ENCODE peak calls at places on chromosome 20, in four cellular contexts. One of them, this sample, is unnamed.

GRCh38 chr20:62063981-62064787 is 1.5 kb downstream of the TAF4 start:
- DNase-seq in neuronal stem cell: peak
- DNase-seq in mesenchymal stem cell: peak
- DNase-seq in adipocyte: no peak
- DNase-seq in this sample: no peak

GRCh38 chr20:56995635-56996075 is 270.8 kb downstream of the BMP7 start:
- DNase-seq in neuronal stem cell: peak
- DNase-seq in mesenchymal stem cell: no peak
- DNase-seq in adipocyte: peak
- DNase-seq in this sample: no peak

GRCh38 chr20:43331911-43332310 is 125.8 kb upstream of the SRSF6 start:
- DNase-seq in neuronal stem cell: no peak
- DNase-seq in mesenchymal stem cell: no peak
- DNase-seq in adipocyte: no peak
- DNase-seq in this sample: no peak

GRCh38 chr20:56630506-56631317 is 1.6 kb downstream of the TFAP2C start:
- DNase-seq in neuronal stem cell: no peak
- DNase-seq in mesenchymal stem cell: no peak
- DNase-seq in adipocyte: peak
- DNase-seq in this sample: no peak

GRCh38 chr20:53202781-53203180 is 230.6 kb downstream of the TSHZ2 start:
- DNase-seq in neuronal stem cell: no peak
- DNase-seq in mesenchymal stem cell: no peak
- DNase-seq in adipocyte: no peak
- DNase-seq in this sample: no peak

GRCh38 chr20:45933231-45934045 is 1.0 kb upstream of the PCIF1 start:
- DNase-seq in neuronal stem cell: peak
- DNase-seq in mesenchymal stem cell: peak
- DNase-seq in adipocyte: peak
- DNase-seq in this sample: peak

GRCh38 chr20:25014816-25015215 is 22.3 kb upstream of the APMAP start:
- DNase-seq in neuronal stem cell: no peak
- DNase-seq in mesenchymal stem cell: no peak
- DNase-seq in adipocyte: no peak
- DNase-seq in this sample: no peak

GRCh38 chr20:62186887-62187866 is 4.3 kb downstream of the MTG2 start:
- DNase-seq in neuronal stem cell: no peak
- DNase-seq in mesenchymal stem cell: peak
- DNase-seq in adipocyte: peak
- DNase-seq in this sample: peak

GRCh38 chr20:9490171-9490570 is 24.2 kb upstream of the LAMP5 start:
- DNase-seq in neuronal stem cell: no peak
- DNase-seq in mesenchymal stem cell: no peak
- DNase-seq in adipocyte: no peak
- DNase-seq in this sample: no peak

GRCh38 chr20:53872561-53873248 is 197.7 kb downstream of the BCAS1 start:
- DNase-seq in neuronal stem cell: no peak
- DNase-seq in mesenchymal stem cell: no peak
- DNase-seq in adipocyte: peak
- DNase-seq in this sample: no peak

GRCh38 chr20:46875059-46875458 is 19.6 kb upstream of the EYA2 start:
- DNase-seq in neuronal stem cell: no peak
- DNase-seq in mesenchymal stem cell: no peak
- DNase-seq in adipocyte: no peak
- DNase-seq in this sample: no peak

GRCh38 chr20:25247666-25248500 is at the start of gene PYGB:
- DNase-seq in neuronal stem cell: peak
- DNase-seq in mesenchymal stem cell: peak
- DNase-seq in adipocyte: peak
- DNase-seq in this sample: peak

GRCh38 chr20:24465730-24466129 is 3.7 kb upstream of the SYNDIG1 start:
- DNase-seq in neuronal stem cell: no peak
- DNase-seq in mesenchymal stem cell: no peak
- DNase-seq in adipocyte: peak
- DNase-seq in this sample: no peak

GRCh38 chr20:25139061-25139705 is 56.3 kb upstream of the ENTPD6 start:
- DNase-seq in neuronal stem cell: no peak
- DNase-seq in mesenchymal stem cell: no peak
- DNase-seq in adipocyte: no peak
- DNase-seq in this sample: no peak

GRCh38 chr20:20450461-20451027 is 82.6 kb downstream of the INSM1 start:
- DNase-seq in neuronal stem cell: no peak
- DNase-seq in mesenchymal stem cell: no peak
- DNase-seq in adipocyte: no peak
- DNase-seq in this sample: peak

GRCh38 chr20:45226287-45226686 is 5.1 kb downstream of the SEMG2 start:
- DNase-seq in neuronal stem cell: no peak
- DNase-seq in mesenchymal stem cell: no peak
- DNase-seq in adipocyte: no peak
- DNase-seq in this sample: no peak

GRCh38 chr20:22584630-22584921 is 204 bp upstream of the FOXA2 start:
- DNase-seq in neuronal stem cell: no peak
- DNase-seq in mesenchymal stem cell: no peak
- DNase-seq in adipocyte: no peak
- DNase-seq in this sample: no peak

GRCh38 chr20:22583773-22584629 is at the start of gene FOXA2:
- DNase-seq in neuronal stem cell: no peak
- DNase-seq in mesenchymal stem cell: no peak
- DNase-seq in adipocyte: no peak
- DNase-seq in this sample: no peak

GRCh38 chr20:22584922-22585785 is 782 bp upstream of the FOXA2 start:
- DNase-seq in neuronal stem cell: no peak
- DNase-seq in mesenchymal stem cell: no peak
- DNase-seq in adipocyte: no peak
- DNase-seq in this sample: no peak

GRCh38 chr20:22586645-22587310 is 2.4 kb upstream of the FOXA2 start:
- DNase-seq in neuronal stem cell: no peak
- DNase-seq in mesenchymal stem cell: no peak
- DNase-seq in adipocyte: no peak
- DNase-seq in this sample: no peak

GRCh38 chr20:22585786-22586493 is 1.6 kb upstream of the FOXA2 start:
- DNase-seq in neuronal stem cell: no peak
- DNase-seq in mesenchymal stem cell: no peak
- DNase-seq in adipocyte: no peak
- DNase-seq in this sample: no peak
- H3K9ac ChIP-seq in neuronal stem cell: no peak
- H3K9ac ChIP-seq in mesenchymal stem cell: no peak
- H3K9ac ChIP-seq in adipocyte: no peak
- H3K9ac ChIP-seq in this sample: no peak

DNA sequence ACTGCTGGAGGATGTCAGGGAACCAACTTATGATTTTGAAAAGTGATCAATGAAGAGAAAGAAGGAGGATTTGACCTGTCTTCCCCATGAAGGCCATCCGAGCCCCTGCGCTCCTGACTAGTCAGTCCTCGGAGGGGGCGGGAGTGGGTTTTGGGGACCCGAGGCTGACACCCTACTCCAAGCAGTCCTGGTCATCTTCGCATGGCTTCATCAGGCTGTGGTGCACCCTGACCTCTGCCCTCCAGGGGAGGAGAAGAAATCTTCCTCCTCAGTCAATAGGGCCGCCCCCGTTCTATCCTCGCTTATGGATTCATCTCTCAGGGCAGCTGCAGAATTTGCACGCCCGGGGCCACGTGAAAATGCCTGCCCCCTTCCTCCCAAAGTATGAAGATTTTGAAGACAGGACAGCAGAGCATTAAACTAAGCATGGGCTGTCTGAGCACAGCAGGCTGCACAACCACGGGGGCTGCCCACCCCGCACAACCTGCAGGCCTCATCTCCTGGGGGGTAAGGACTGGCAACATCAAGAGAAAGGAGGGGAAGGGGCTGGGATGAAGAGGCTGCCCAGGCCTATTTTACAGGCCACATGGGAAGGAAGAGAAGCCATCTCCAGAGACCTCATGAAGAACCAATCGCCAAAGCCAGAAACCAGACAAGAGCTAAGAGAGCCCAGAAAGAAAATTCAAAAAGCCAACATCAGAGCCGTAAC is 138.1 kb upstream of the PHACTR3 start:
- DNase-seq in neuronal stem cell: no peak
- DNase-seq in mesenchymal stem cell: no peak
- DNase-seq in adipocyte: no peak
- DNase-seq in this sample: no peak
- H3K9ac ChIP-seq in neuronal stem cell: peak
- H3K9ac ChIP-seq in mesenchymal stem cell: no peak
- H3K9ac ChIP-seq in adipocyte: no peak
- H3K9ac ChIP-seq in this sample: no peak

GRCh38 chr20:38260025-38260377 is 534 bp downstream of the KIAA1755 start:
- DNase-seq in neuronal stem cell: no peak
- DNase-seq in mesenchymal stem cell: no peak
- DNase-seq in adipocyte: peak
- DNase-seq in this sample: no peak

GRCh38 chr20:38256966-38257365 is 3.6 kb downstream of the KIAA1755 start:
- DNase-seq in neuronal stem cell: no peak
- DNase-seq in mesenchymal stem cell: no peak
- DNase-seq in adipocyte: no peak
- DNase-seq in this sample: no peak

GRCh38 chr20:38260378-38261053 is at the start of gene KIAA1755:
- DNase-seq in neuronal stem cell: peak
- DNase-seq in mesenchymal stem cell: no peak
- DNase-seq in adipocyte: peak
- DNase-seq in this sample: no peak

GRCh38 chr20:38258545-38259223 is 1.9 kb downstream of the KIAA1755 start:
- DNase-seq in neuronal stem cell: no peak
- DNase-seq in mesenchymal stem cell: no peak
- DNase-seq in adipocyte: no peak
- DNase-seq in this sample: no peak

GRCh38 chr20:38261054-38261390 is 487 bp upstream of the KIAA1755 start:
- DNase-seq in neuronal stem cell: no peak
- DNase-seq in mesenchymal stem cell: no peak
- DNase-seq in adipocyte: no peak
- DNase-seq in this sample: no peak
- H3K9ac ChIP-seq in neuronal stem cell: no peak
- H3K9ac ChIP-seq in mesenchymal stem cell: peak
- H3K9ac ChIP-seq in adipocyte: no peak
- H3K9ac ChIP-seq in this sample: no peak

DNA sequence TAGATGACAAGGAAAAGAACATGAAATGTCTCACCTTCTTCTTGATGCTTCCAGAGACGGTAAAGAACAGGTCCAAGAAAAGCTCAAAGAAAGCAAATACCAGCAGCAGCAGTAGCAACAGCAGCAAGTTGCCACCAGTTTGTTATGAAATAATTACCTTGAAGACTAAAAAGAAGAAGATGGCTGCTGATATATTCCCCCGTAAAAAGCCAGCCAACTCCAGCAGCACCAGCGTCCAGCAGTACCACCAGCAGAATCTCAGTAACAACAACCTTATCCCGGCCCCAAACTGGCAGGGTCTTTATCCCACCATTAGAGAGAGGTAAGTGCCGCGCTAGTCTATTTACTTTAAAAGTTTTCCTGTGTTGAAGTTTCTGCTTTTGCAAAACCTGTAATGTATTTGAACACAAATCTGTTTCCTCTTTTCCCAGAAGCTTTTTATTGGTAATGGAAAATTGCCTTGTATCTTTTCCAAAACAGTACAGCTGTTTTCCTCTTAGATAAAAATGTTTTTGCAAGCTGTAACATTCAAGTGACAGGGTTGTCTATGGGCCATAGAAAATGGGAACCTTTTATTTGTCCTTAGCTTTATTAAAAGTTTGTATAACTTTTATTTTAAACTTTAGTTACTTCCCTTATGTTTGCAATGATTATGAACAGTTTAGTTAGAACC is 723 bp downstream of the BTBD3 start:
- DNase-seq in neuronal stem cell: no peak
- DNase-seq in mesenchymal stem cell: no peak
- DNase-seq in adipocyte: no peak
- DNase-seq in this sample: peak
- H3K9ac ChIP-seq in neuronal stem cell: no peak
- H3K9ac ChIP-seq in mesenchymal stem cell: peak
- H3K9ac ChIP-seq in adipocyte: no peak
- H3K9ac ChIP-seq in this sample: no peak

GRCh38 chr20:3751664-3752385 is 15.7 kb downstream of the ADISSP start:
- DNase-seq in neuronal stem cell: no peak
- DNase-seq in mesenchymal stem cell: peak
- DNase-seq in adipocyte: no peak
- DNase-seq in this sample: no peak
- H3K9ac ChIP-seq in neuronal stem cell: peak
- H3K9ac ChIP-seq in mesenchymal stem cell: no peak
- H3K9ac ChIP-seq in adipocyte: no peak
- H3K9ac ChIP-seq in this sample: no peak

DNA sequence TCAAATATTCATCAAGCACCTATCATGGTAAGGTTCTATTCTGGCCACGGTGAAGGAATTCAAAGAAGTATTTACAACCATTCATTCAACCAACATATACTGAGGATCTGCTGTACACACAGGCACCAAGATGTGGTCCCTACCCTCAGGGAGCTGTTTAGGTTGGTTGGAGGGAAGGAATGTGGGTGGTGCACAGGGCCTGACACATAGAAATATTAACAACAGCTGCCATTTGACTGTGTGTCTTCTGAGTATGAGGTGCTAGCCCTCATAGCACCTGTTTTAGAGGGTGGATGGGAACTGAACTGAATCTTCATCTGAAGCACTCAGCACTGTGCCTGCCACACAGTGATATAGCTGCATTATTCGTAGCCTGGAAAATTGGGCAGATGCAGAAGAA is 7.3 kb downstream of the SNPH start:
- DNase-seq in neuronal stem cell: no peak
- DNase-seq in mesenchymal stem cell: no peak
- DNase-seq in adipocyte: peak
- DNase-seq in this sample: no peak
- H3K9ac ChIP-seq in neuronal stem cell: no peak
- H3K9ac ChIP-seq in mesenchymal stem cell: no peak
- H3K9ac ChIP-seq in adipocyte: no peak
- H3K9ac ChIP-seq in this sample: no peak

This sample was measured in endothelial cell of umbilical vein.